ENCODE peak calls at places on chromosomes 3 and 15, in five cellular contexts. U is breast epithelium, H is stomach, J is HepG2, S is sigmoid colon. B is an unnamed sample.

GRCh38 chr15:61226313-61227250 is 2.5 kb downstream of the RORA start:
- DNase-seq in J (no peak), U (no peak), S (no peak), H (no peak), B (no peak)

GRCh38 chr15:69508659-69509058 is 56.0 kb downstream of the RPLP1 start:
- DNase-seq in S (no peak), U (no peak), J (no peak), H (no peak), B (no peak)

GRCh38 chr15:68578960-68579935 is at the start of gene CORO2B:
- DNase-seq in H (no peak), S (no peak), J (no peak), U (no peak), B (no peak)

GRCh38 chr3:43043071-43043766 is 62.7 kb downstream of the POMGNT2 start:
- DNase-seq in U (no peak), J (no peak), S (no peak), H (no peak), B (no peak)

GRCh38 chr15:99130314-99130713 is 25.4 kb downstream of the SYNM start:
- DNase-seq in S (no peak), H (no peak), J (no peak), U (no peak), B (no peak)

GRCh38 chr3:18946524-18946923 is 201.8 kb upstream of the KCNH8 start:
- DNase-seq in H (no peak), J (peak; percentile 1), U (no peak), S (no peak), B (no peak)

GRCh38 chr3:58179235-58180098 is 31.3 kb downstream of the DNASE1L3 start:
- DNase-seq in U (no peak), S (no peak), J (no peak), H (no peak), B (no peak)

GRCh38 chr3:86989611-86990010 is 1.3 kb downstream of the VGLL3 start:
- DNase-seq in J (no peak), H (no peak), S (no peak), U (no peak), B (no peak)

GRCh38 chr3:154324919-154325318 is 632 bp upstream of the DHX36 start:
- DNase-seq in S (no peak), U (no peak), H (no peak), J (peak; percentile 63), B (no peak)

GRCh38 chr3:41419809-41420208 is 220.5 kb downstream of the CTNNB1 start:
- DNase-seq in S (no peak), H (no peak), J (no peak), U (no peak), B (no peak)

GRCh38 chr3:70849911-70850699 is 537.7 kb upstream of the MDFIC2 start:
- DNase-seq in U (no peak), J (no peak), H (no peak), S (peak; percentile 72), B (no peak)

GRCh38 chr15:56251315-56252091 is 7.8 kb upstream of the RFX7 start:
- DNase-seq in U (no peak), J (no peak), S (no peak), H (no peak), B (no peak)

GRCh38 chr3:170862618-170863374 is 7.2 kb downstream of the RPL22L1 start:
- DNase-seq in U (no peak), S (no peak), H (no peak), J (no peak), B (no peak)

GRCh38 chr3:48930590-48930989 is 11.9 kb downstream of the ARIH2 start:
- DNase-seq in H (no peak), S (no peak), U (no peak), J (no peak), B (no peak)

GRCh38 chr15:35753486-35753885 is 207.5 kb upstream of the DPH6 start:
- DNase-seq in S (no peak), J (no peak), H (no peak), U (no peak), B (no peak)

GRCh38 chr3:53890726-53891499 is 746 bp downstream of the SELENOK start:
- DNase-seq in H (peak; percentile 57), U (no peak), J (peak; percentile 44), S (no peak), B (peak; percentile 54)

GRCh38 chr3:49910409-49911123 is 6.9 kb upstream of the MST1R start:
- DNase-seq in H (no peak), J (no peak), U (no peak), S (no peak), B (no peak)

GRCh38 chr15:82307714-82308081 is 41.6 kb downstream of the GOLGA6L10 start:
- DNase-seq in J (no peak), U (peak; percentile 25), H (no peak), S (no peak), B (no peak)

GRCh38 chr3:8768364-8769087 is 887 bp downstream of the OXTR start:
- DNase-seq in H (no peak), U (no peak), S (no peak), J (no peak), B (no peak)

GRCh38 chr15:58454950-58455401 is 23.2 kb downstream of the LIPC start:
- DNase-seq in S (no peak), J (peak; percentile 83), U (no peak), H (no peak), B (no peak)

GRCh38 chr15:65824031-65824743 is 32.1 kb upstream of the DENND4A start:
- DNase-seq in U (no peak), H (peak; percentile 57), J (peak; percentile 81), S (peak; percentile 76), B (peak; percentile 58)

GRCh38 chr3:119311191-119311925 is 17.2 kb downstream of the ARHGAP31 start:
- DNase-seq in S (no peak), J (no peak), U (no peak), H (no peak), B (no peak)

GRCh38 chr15:85168642-85169173 is 187.1 kb downstream of the PDE8A start:
- DNase-seq in J (peak; percentile 24), H (peak; percentile 82), S (no peak), U (peak; percentile 76), B (peak; percentile 57)

GRCh38 chr3:149659173-149659468 is 1.3 kb upstream of the WWTR1 start:
- DNase-seq in U (no peak), J (no peak), S (peak; percentile 78), H (no peak), B (no peak)

GRCh38 chr3:23834082-23834870 is 28.5 kb downstream of the UBE2E1 start:
- DNase-seq in U (no peak), H (no peak), S (no peak), J (no peak), B (no peak)

GRCh38 chr15:80989518-80990478 is at the start of gene MESD:
- DNase-seq in H (peak; percentile 99), J (peak; percentile 88), U (peak; percentile 98), S (peak; percentile 99), B (peak; percentile 99)

GRCh38 chr15:80989110-80989517 is 505 bp downstream of the MESD start:
- DNase-seq in H (no peak), J (no peak), S (no peak), U (no peak), B (no peak)

GRCh38 chr15:80992436-80992835 is 2.8 kb upstream of the MESD start:
- DNase-seq in S (no peak), J (no peak), U (no peak), H (no peak), B (no peak)

GRCh38 chr15:80991446-80991845 is 1.8 kb upstream of the MESD start:
- DNase-seq in U (no peak), S (peak; percentile 89), J (no peak), H (no peak), B (peak; percentile 43)

GRCh38 chr15:80990955-80991354 is 1.3 kb upstream of the MESD start:
- DNase-seq in S (no peak), H (no peak), J (no peak), U (no peak), B (no peak)
- TF ChIP-seq CTCF in S (no peak), H (no peak), J (no peak), U (no peak), B (no peak)

GRCh38 chr15:40420071-40420713 is 14.6 kb downstream of the IVD start:
- DNase-seq in J (no peak), S (no peak), U (no peak), H (peak; percentile 63), B (no peak)
- TF ChIP-seq POLR2AphosphoS5 in J (no peak), S (no peak), U (no peak), H (no peak), B (no peak)

DNA sequence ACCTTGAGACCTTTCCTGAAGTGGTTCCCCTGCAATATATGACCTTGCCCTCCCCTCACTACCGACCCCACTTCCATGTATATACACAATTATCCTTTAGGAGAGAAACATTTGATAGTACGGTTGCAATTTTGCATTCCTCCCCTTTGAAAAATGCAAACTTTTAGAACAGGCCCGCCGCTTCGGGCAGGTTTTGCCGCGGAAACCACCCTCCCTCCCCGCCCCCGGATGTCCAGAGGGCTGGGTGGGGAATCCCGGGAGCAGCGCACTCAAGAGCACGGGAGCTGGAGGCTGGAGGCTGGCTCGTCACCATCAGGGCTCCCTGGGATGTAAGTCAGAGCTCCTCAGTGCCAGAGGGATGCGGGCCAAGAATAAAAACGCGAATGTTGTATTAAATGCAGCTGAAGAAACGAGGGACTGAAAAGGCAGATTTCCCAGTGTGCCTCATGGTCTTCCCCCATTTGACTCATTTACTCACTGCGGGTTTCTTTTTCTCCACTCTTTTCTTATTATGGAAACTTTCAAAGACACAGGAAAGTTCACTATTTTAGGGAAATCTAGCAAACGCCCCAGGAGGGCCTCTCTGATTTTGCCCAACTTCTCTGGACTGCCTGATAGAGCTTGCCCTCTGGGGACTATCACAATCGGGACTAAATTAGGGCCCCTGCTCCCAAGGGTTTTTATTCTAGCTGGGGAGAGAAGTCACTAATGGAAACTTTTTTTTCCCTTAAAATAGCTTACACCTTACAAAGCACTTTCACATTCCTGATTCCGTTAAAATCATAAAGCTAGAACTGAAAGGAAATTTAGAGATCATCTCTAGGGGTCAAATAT is 2.9 kb upstream of the USP3 start:
- DNase-seq in J (peak; percentile 38), S (peak; percentile 97), H (peak; percentile 80), U (peak; percentile 75), B (peak; percentile 83)
- TF ChIP-seq POLR2A in J (peak; percentile 36), S (no peak), H (no peak), U (no peak), B (peak; percentile 37)

GRCh38 chr3:112990672-112991602 is at the start of gene GTPBP8:
- DNase-seq in J (peak; percentile 86), U (peak; percentile 84), S (peak; percentile 96), H (peak; percentile 92), B (peak; percentile 95)
- TF ChIP-seq CTCF in J (peak; percentile 19), U (no peak), S (no peak), H (no peak), B (peak; percentile 11)

GRCh38 chr15:34370129-34370528 is 3.1 kb upstream of the LPCAT4 start:
- DNase-seq in H (no peak), U (no peak), S (no peak), J (no peak), B (no peak)

GRCh38 chr15:34365836-34366235 is 1.2 kb downstream of the LPCAT4 start:
- DNase-seq in S (no peak), U (no peak), H (no peak), J (no peak), B (no peak)

GRCh38 chr15:34366271-34367043 is 539 bp downstream of the LPCAT4 start:
- DNase-seq in J (peak; percentile 50), S (peak; percentile 81), H (peak; percentile 74), U (no peak), B (peak; percentile 88)

GRCh38 chr15:34365073-34365825 is 1.7 kb downstream of the LPCAT4 start:
- DNase-seq in S (no peak), J (no peak), H (no peak), U (no peak), B (no peak)

GRCh38 chr15:34367128-34368081 is at the start of gene LPCAT4:
- DNase-seq in S (peak; percentile 94), H (peak; percentile 92), U (peak; percentile 86), J (peak; percentile 66), B (peak; percentile 94)
- TF ChIP-seq POLR2AphosphoS5 in S (peak; percentile 73), H (peak; percentile 60), U (peak; percentile 56), J (peak; percentile 81), B (peak; percentile 79)

GRCh38 chr15:74403590-74403919 is 30.2 kb downstream of the SEMA7A start:
- DNase-seq in U (no peak), H (no peak), S (no peak), J (no peak), B (peak; percentile 23)
- TF ChIP-seq POLR2A in U (no peak), H (no peak), S (no peak), J (no peak), B (no peak)

B was measured in transverse colon.